ENCODE peak calls at places on chromosomes 3 and 15, in four cellular contexts. P is HepG2, U is endothelial cell of umbilical vein, J is GM12878. F is an unnamed sample. For H3K9me3, the result is how much of the 10 kb centered on the place peaks cover.

GRCh38 chr15:65177901-65178300 is 7.2 kb downstream of the CLPX start:
- DNase-seq in P (no peak), U (no peak), J (no peak), F (no peak)

GRCh38 chr15:83082730-83083386 is 15.8 kb upstream of the BTBD1 start:
- DNase-seq in P (no peak), U (no peak), J (no peak), F (no peak)

GRCh38 chr15:41825572-41826535 is 2.0 kb upstream of the JMJD7 start:
- DNase-seq in P (no peak), U (no peak), J (no peak), F (no peak)

GRCh38 chr3:195080571-195081141 is 190.3 kb downstream of the XXYLT1 start:
- DNase-seq in P (peak), U (no peak), J (no peak), F (no peak)

GRCh38 chr3:169886671-169887070 is 16.9 kb upstream of the LRRC31 start:
- DNase-seq in P (no peak), U (no peak), J (no peak), F (no peak)

GRCh38 chr3:107794664-107795443 is 272.1 kb downstream of the BBX start:
- DNase-seq in P (no peak), U (no peak), J (no peak), F (no peak)

GRCh38 chr3:16476636-16477035 is 36.9 kb downstream of the RFTN1 start:
- DNase-seq in P (no peak), U (peak), J (no peak), F (no peak)

GRCh38 chr3:187406927-187407326 is 38.7 kb downstream of the RTP4 start:
- DNase-seq in P (no peak), U (no peak), J (no peak), F (no peak)

GRCh38 chr15:41892621-41893421 is 1.0 kb downstream of the SPTBN5 start:
- DNase-seq in P (no peak), U (no peak), J (no peak), F (no peak)

GRCh38 chr3:52346623-52347530 is 30.8 kb downstream of the DNAH1 start:
- DNase-seq in P (no peak), U (no peak), J (no peak), F (no peak)

GRCh38 chr3:139107424-139108252 is 62.9 kb upstream of the PRR23C start:
- DNase-seq in P (no peak), U (no peak), J (no peak), F (peak)

GRCh38 chr15:25243800-25244097 is 195.1 kb downstream of the UBE3A start:
- DNase-seq in P (no peak), U (no peak), J (no peak), F (no peak)
- H3K9me3 ChIP-seq in P (half or more), U (under half), J (under half), F (under half)

DNA sequence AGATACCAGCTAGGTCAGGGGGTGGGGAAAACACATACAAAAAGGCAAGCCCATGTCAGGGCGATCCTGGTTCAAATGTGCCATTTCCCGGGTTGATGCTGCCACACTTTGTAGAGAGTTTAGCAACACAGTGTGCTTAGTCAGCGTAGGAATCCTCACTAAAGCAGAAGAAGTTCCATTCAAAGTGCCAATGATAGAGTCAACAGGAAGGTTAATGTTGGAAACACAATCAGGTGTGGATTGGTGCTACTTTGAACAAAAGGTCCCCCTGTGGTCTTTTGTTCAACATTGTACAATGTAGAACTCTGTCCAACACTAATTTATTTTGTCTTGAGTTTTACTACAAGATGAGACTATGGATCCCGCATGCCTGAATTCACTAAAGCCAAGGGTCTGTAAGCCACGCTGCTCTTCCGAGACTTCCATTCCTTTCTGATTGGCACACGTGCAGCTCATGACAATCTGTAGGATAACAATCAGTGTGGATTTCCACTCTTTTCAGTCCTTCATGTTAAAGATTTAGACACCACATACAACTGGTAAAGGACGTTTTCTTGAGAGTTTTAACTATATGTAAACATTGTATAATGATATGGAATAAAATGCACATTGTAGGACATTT is 28.9 kb downstream of the TPM1 start:
- DNase-seq in P (no peak), U (no peak), J (no peak), F (no peak)
- TF ChIP-seq POLR2AphosphoS5 in P (no peak), U (no peak), J (no peak), F (no peak)

GRCh38 chr3:99532246-99532645 is 106.1 kb upstream of the COL8A1 start:
- DNase-seq in P (peak), U (peak), J (no peak), F (no peak)

GRCh38 chr3:99537416-99537815 is 101.0 kb upstream of the COL8A1 start:
- DNase-seq in P (no peak), U (no peak), J (no peak), F (no peak)

GRCh38 chr3:99534951-99535704 is 103.3 kb upstream of the COL8A1 start:
- DNase-seq in P (no peak), U (peak), J (no peak), F (no peak)

DNA sequence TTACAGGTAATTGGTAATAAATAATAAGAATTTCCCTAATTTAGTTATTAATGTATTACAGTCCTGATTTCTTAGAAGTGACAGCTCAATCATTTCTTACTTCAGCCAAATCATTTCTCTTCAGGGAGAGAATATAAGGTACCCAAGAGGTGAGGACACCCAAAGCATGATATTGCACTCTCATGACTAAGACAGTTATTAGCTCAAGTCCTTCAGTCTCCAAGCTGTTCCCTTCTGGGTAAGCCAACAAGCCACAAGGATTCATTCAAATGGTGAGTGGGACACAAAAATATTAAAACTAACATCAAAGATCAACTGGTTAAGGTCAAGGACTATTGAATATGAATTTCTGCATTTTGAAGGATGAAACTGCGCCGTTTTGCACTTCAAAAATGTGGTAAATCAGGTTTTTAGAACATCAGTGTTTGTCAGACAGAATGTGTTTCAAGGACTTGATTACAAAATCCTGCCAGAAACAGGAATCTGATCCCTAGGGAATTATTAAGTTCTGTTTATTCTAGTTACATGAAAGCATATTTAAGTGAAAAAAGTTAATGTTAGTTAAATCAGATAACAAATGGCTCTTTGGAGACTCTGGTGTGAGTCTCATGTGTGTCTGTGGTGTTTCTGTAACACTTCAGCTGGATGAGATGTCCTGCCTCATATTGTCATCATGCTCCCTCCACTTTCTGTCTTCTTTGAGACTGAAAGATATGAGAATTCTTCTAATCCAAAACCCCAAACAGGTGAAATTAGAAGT is 101.7 kb upstream of the COL8A1 start:
- DNase-seq in P (no peak), U (no peak), J (no peak), F (no peak)
- H3K27ac ChIP-seq in P (no peak), U (no peak), J (no peak), F (no peak)

GRCh38 chr3:13015286-13016082 is 57.7 kb downstream of the IQSEC1 start:
- DNase-seq in P (no peak), U (no peak), J (no peak), F (no peak)

GRCh38 chr3:13013595-13013993 is 59.6 kb downstream of the IQSEC1 start:
- DNase-seq in P (no peak), U (no peak), J (no peak), F (no peak)

GRCh38 chr3:13013994-13014754 is 59.1 kb downstream of the IQSEC1 start:
- DNase-seq in P (no peak), U (no peak), J (no peak), F (no peak)

GRCh38 chr3:13016083-13016725 is 57.0 kb downstream of the IQSEC1 start:
- DNase-seq in P (no peak), U (no peak), J (peak), F (no peak)

GRCh38 chr3:13014755-13015285 is 58.4 kb downstream of the IQSEC1 start:
- DNase-seq in P (no peak), U (no peak), J (no peak), F (no peak)
- H3K9me3 ChIP-seq in P (under half), U (under half), J (under half), F (under half)